ENCODE peak calls at places on chromosomes 13 and 19, in ten cellular contexts. U, C, A, R, W, B, M, Y, E and D are unnamed samples.

GRCh38 chr13:44244288-44244687 is 129.3 kb upstream of the SERP2 start:
- DNase-seq in Y (no peak), R (no peak), M (no peak), U (no peak), E (peak), C (no peak), B (no peak), A (no peak), W (no peak), D (no peak)

GRCh38 chr19:34232566-34233481 is 21.5 kb upstream of the GARRE1 start:
- DNase-seq in W (no peak), Y (peak), U (peak), C (peak), M (peak), B (no peak), A (no peak), E (peak), R (no peak), D (no peak)

GRCh38 chr19:18723871-18724377 is 40.4 kb downstream of the CRTC1 start:
- DNase-seq in C (no peak), Y (no peak), R (no peak), W (no peak), M (no peak), U (no peak), B (no peak), A (no peak), E (no peak), D (no peak)

GRCh38 chr13:109000207-109000606 is 370.8 kb downstream of the MYO16 start:
- DNase-seq in C (no peak), B (no peak), U (no peak), E (no peak), R (no peak), M (no peak), W (no peak), Y (no peak), A (no peak), D (no peak)

GRCh38 chr19:29841559-29842367 is 30.0 kb downstream of the CCNE1 start:
- DNase-seq in A (no peak), U (peak), R (no peak), B (no peak), W (peak), C (no peak), E (peak), Y (peak), M (no peak), D (no peak)

GRCh38 chr13:44903596-44903995 is 85.7 kb downstream of the NUFIP1 start:
- DNase-seq in E (peak), C (peak), R (no peak), W (peak), U (peak), M (peak), B (peak), A (peak), Y (no peak), D (peak)

GRCh38 chr13:27997904-27998522 is 9.5 kb upstream of the URAD start:
- DNase-seq in B (no peak), E (peak), R (no peak), A (no peak), Y (peak), C (peak), W (no peak), M (no peak), U (peak), D (peak)

GRCh38 chr19:17811681-17812080 is 9.6 kb downstream of the INSL3 start:
- DNase-seq in R (no peak), C (no peak), B (no peak), E (no peak), M (no peak), W (no peak), A (no peak), Y (no peak), U (no peak), D (no peak)

GRCh38 chr13:44218501-44219240 is 155.0 kb upstream of the SERP2 start:
- DNase-seq in B (no peak), Y (no peak), M (no peak), R (peak), C (peak), A (peak), W (no peak), E (no peak), U (peak), D (peak)

GRCh38 chr19:33726756-33727155 is 69.9 kb upstream of the KCTD15 start:
- DNase-seq in R (no peak), C (no peak), A (no peak), B (peak), U (no peak), E (no peak), W (no peak), Y (no peak), M (no peak), D (no peak)

GRCh38 chr19:31220540-31220939 is 128.7 kb downstream of the TSHZ3 start:
- DNase-seq in A (no peak), E (no peak), Y (no peak), U (peak), B (no peak), R (no peak), M (no peak), C (no peak), W (no peak), D (no peak)

GRCh38 chr13:104321756-104322155 is 1255.5 kb upstream of the SLC10A2 start:
- DNase-seq in Y (no peak), M (no peak), U (no peak), A (no peak), R (no peak), C (no peak), E (no peak), B (no peak), W (no peak), D (no peak)

GRCh38 chr19:8113017-8113416 is 36.4 kb downstream of the FBN3 start:
- DNase-seq in E (no peak), A (no peak), Y (no peak), W (no peak), R (no peak), B (no peak), U (peak), C (no peak), M (no peak), D (no peak)

GRCh38 chr13:92303428-92303827 is 905.0 kb downstream of the GPC5 start:
- DNase-seq in W (no peak), Y (no peak), A (no peak), R (no peak), B (no peak), E (peak), M (no peak), C (no peak), U (no peak), D (no peak)

GRCh38 chr19:19238126-19238894 is 26.6 kb downstream of the NCAN start:
- DNase-seq in A (no peak), W (no peak), R (no peak), C (no peak), Y (no peak), B (no peak), U (no peak), M (no peak), E (no peak), D (no peak)

GRCh38 chr19:48683349-48683748 is 10.5 kb upstream of the NTN5 start:
- DNase-seq in M (peak), Y (no peak), R (no peak), W (no peak), A (peak), E (peak), U (peak), C (peak), B (no peak), D (no peak)

GRCh38 chr13:34037636-34038325 is 219.8 kb downstream of the RFC3 start:
- DNase-seq in A (no peak), Y (no peak), M (no peak), C (no peak), E (no peak), W (no peak), U (no peak), R (no peak), B (no peak), D (no peak)

GRCh38 chr19:14080887-14081796 is 4.4 kb downstream of the C19orf67 start:
- DNase-seq in A (peak), E (peak), W (peak), B (peak), M (peak), Y (peak), R (peak), U (peak), C (peak), D (peak)

GRCh38 chr13:25783480-25784081 is 268.2 kb downstream of the SHISA2 start:
- DNase-seq in A (peak), W (no peak), E (no peak), C (no peak), M (no peak), U (no peak), Y (no peak), R (no peak), B (no peak), D (no peak)

GRCh38 chr19:30423481-30423880 is 51.3 kb downstream of the ZNF536 start:
- DNase-seq in W (no peak), M (no peak), E (no peak), Y (no peak), B (no peak), U (no peak), A (no peak), R (no peak), C (no peak), D (no peak)

GRCh38 chr13:43425234-43425633 is 361.5 kb downstream of the ENOX1 start:
- DNase-seq in B (no peak), C (no peak), M (no peak), E (no peak), W (no peak), U (no peak), R (no peak), A (no peak), Y (no peak), D (no peak)

DNA sequence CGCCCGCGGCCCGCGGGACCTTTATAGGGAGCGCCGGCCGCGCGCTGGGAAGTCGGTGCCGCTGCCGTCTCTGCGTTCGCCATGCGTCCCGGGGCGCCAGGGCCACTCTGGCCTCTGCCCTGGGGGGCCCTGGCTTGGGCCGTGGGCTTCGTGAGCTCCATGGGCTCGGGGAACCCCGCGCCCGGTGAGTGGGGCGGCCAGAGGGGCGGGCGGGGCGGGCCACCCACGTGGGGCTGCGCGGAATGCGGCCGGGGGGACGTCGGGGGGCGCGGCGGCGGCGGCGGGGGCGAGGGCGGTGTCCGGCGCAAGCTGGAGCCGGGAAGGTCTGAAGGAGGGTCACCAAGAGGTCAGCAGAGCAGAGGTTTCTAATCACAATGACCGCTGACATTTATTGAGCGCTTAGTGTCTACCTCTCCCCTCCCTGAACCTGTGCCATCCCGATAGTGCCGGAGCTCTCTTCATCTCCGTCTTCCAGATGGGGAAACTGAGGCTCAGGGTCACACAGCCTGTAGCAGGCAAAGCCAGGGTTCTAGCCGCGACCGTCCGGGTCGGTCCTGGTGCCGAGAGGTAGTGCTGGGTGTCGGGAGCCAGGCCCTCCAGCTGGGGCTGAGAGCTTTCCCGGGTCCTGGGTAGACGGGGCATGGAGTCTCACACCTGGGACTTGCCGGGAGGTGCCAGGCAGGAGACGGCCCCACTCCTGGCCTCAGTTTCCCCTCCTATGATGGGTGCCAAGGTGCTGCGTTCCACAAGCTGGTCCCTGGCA is at the start of gene FSTL3:
- DNase-seq in E (no peak), M (peak), R (no peak), A (no peak), U (no peak), W (no peak), Y (peak), C (no peak), B (no peak), D (no peak)
- TF ChIP-seq POLR2A in E (peak), M (peak), R (peak), A (no peak), U (no peak), W (no peak), Y (peak), C (peak), B (no peak), D (no peak)

GRCh38 chr13:114320065-114320464 is 5.8 kb downstream of the CHAMP1 start:
- DNase-seq in U (no peak), E (no peak), W (no peak), A (no peak), M (no peak), B (no peak), Y (no peak), R (no peak), C (no peak), D (no peak)

GRCh38 chr13:114323349-114323748 is 9.0 kb downstream of the CHAMP1 start:
- DNase-seq in Y (no peak), W (no peak), B (no peak), U (no peak), C (no peak), E (no peak), A (no peak), M (no peak), R (no peak), D (no peak)

GRCh38 chr13:114318624-114319023 is 4.3 kb downstream of the CHAMP1 start:
- DNase-seq in C (no peak), B (no peak), R (no peak), W (no peak), A (no peak), M (no peak), Y (no peak), E (no peak), U (no peak), D (no peak)

GRCh38 chr13:114319441-114319871 is 5.2 kb downstream of the CHAMP1 start:
- DNase-seq in M (no peak), A (no peak), R (no peak), C (no peak), W (no peak), Y (no peak), E (peak), U (no peak), B (no peak), D (no peak)

GRCh38 chr13:114321256-114321655 is 7.0 kb downstream of the CHAMP1 start:
- DNase-seq in C (no peak), M (no peak), R (no peak), B (no peak), U (no peak), E (no peak), W (no peak), Y (no peak), A (no peak), D (no peak)
- TF ChIP-seq CTCF in C (no peak), M (no peak), R (no peak), B (no peak), U (no peak), E (no peak), W (no peak), Y (no peak), A (no peak), D (no peak)

GRCh38 chr19:1931445-1931844 is 9.5 kb upstream of the CSNK1G2 start:
- DNase-seq in B (no peak), C (no peak), U (no peak), R (no peak), Y (no peak), E (no peak), M (no peak), A (no peak), W (no peak), D (no peak)
- TF ChIP-seq POLR2A in B (no peak), C (no peak), U (no peak), R (no peak), Y (no peak), E (no peak), M (no peak), A (no peak), W (no peak), D (no peak)

GRCh38 chr19:39212377-39212742 is 8.3 kb upstream of the SYCN start:
- DNase-seq in B (peak), Y (no peak), E (no peak), C (peak), A (no peak), W (no peak), R (no peak), U (no peak), M (no peak), D (peak)
- TF ChIP-seq CTCF in B (peak), Y (peak), E (peak), C (peak), A (no peak), W (peak), R (no peak), U (no peak), M (peak), D (peak)

GRCh38 chr19:41363753-41364545 is at the start of gene B9D2:
- DNase-seq in Y (peak), U (peak), C (peak), W (peak), E (peak), M (peak), R (peak), B (peak), A (peak), D (peak)
- TF ChIP-seq POLR2A in Y (peak), U (no peak), C (no peak), W (peak), E (peak), M (peak), R (peak), B (peak), A (peak), D (peak)

GRCh38 chr13:110957181-110957884 is 42.5 kb upstream of the ANKRD10 start:
- DNase-seq in R (no peak), C (no peak), W (no peak), E (peak), B (no peak), A (no peak), Y (no peak), U (no peak), M (no peak), D (no peak)
- TF ChIP-seq CTCF in R (no peak), C (no peak), W (no peak), E (peak), B (no peak), A (no peak), Y (no peak), U (no peak), M (no peak), D (no peak)

GRCh38 chr19:811007-811434 is 10.7 kb downstream of the PLPPR3 start:
- DNase-seq in B (no peak), Y (no peak), W (no peak), E (no peak), A (no peak), U (no peak), R (no peak), C (no peak), M (no peak), D (no peak)

GRCh38 chr19:808176-808741 is 11.0 kb downstream of the PTBP1 start:
- DNase-seq in W (no peak), A (no peak), U (no peak), B (no peak), Y (no peak), E (no peak), M (no peak), R (no peak), C (no peak), D (no peak)

GRCh38 chr19:811511-812048 is 10.2 kb downstream of the PLPPR3 start:
- DNase-seq in Y (no peak), B (no peak), U (no peak), C (no peak), M (no peak), W (no peak), E (no peak), R (no peak), A (no peak), D (no peak)

GRCh38 chr19:812049-812816 is 9.5 kb downstream of the PLPPR3 start:
- DNase-seq in Y (no peak), R (no peak), B (no peak), E (no peak), U (no peak), C (no peak), A (no peak), M (no peak), W (no peak), D (no peak)

GRCh38 chr19:810077-810855 is 11.5 kb downstream of the PLPPR3 start:
- DNase-seq in B (no peak), M (no peak), U (no peak), E (no peak), A (no peak), Y (no peak), R (no peak), C (peak), W (no peak), D (no peak)
- TF ChIP-seq POLR2A in B (no peak), M (no peak), U (no peak), E (no peak), A (no peak), Y (no peak), R (no peak), C (no peak), W (no peak), D (no peak)